ENCODE peak calls at places on chromosomes 3 and 15, in ten cellular contexts. L, E, A, U, Y, F, S, P, D and I are unnamed samples.

GRCh38 chr3:185701891-185702563 is 115.9 kb downstream of the SENP2 start:
- ATAC-seq in L (no peak), E (no peak), A (no peak), U (no peak), Y (no peak), F (no peak), S (no peak), P (peak; percentile 75), D (no peak), I (no peak)

GRCh38 chr3:60161334-60161733 is 1089.9 kb downstream of the FHIT start:
- ATAC-seq in L (no peak), E (no peak), A (no peak), U (no peak), Y (no peak), F (no peak), S (no peak), P (no peak), D (no peak), I (no peak)

GRCh38 chr3:170966495-170966894 is 58.1 kb upstream of the EIF5A2 start:
- ATAC-seq in L (no peak), E (no peak), A (no peak), U (no peak), Y (no peak), F (no peak), S (no peak), P (peak; percentile 45), D (no peak), I (no peak)

GRCh38 chr15:29844290-29844903 is 22.1 kb upstream of the TJP1 start:
- ATAC-seq in L (peak; percentile 43), E (peak; percentile 69), A (no peak), U (no peak), Y (no peak), F (no peak), S (no peak), P (no peak), D (no peak), I (no peak)

GRCh38 chr3:38793721-38794120 is 22.3 kb downstream of the SCN10A start:
- ATAC-seq in L (no peak), E (no peak), A (no peak), U (no peak), Y (no peak), F (no peak), S (no peak), P (no peak), D (no peak), I (no peak)

GRCh38 chr15:63986751-63987341 is 59.4 kb downstream of the DAPK2 start:
- ATAC-seq in L (no peak), E (no peak), A (no peak), U (no peak), Y (no peak), F (peak; percentile 3), S (no peak), P (no peak), D (no peak), I (peak; percentile 22)

GRCh38 chr3:101279765-101280385 is 40.5 kb downstream of the IMPG2 start:
- ATAC-seq in L (no peak), E (no peak), A (no peak), U (no peak), Y (no peak), F (peak; percentile 83), S (no peak), P (no peak), D (no peak), I (no peak)

GRCh38 chr3:138383715-138384114 is 35.3 kb downstream of the MRAS start:
- ATAC-seq in L (no peak), E (no peak), A (no peak), U (no peak), Y (no peak), F (no peak), S (no peak), P (no peak), D (no peak), I (no peak)

GRCh38 chr3:4290272-4290893 is 12.8 kb upstream of the SETMAR start:
- ATAC-seq in L (no peak), E (peak; percentile 69), A (peak; percentile 74), U (peak; percentile 90), Y (no peak), F (peak; percentile 87), S (peak; percentile 81), P (peak; percentile 79), D (peak; percentile 61), I (no peak)

DNA sequence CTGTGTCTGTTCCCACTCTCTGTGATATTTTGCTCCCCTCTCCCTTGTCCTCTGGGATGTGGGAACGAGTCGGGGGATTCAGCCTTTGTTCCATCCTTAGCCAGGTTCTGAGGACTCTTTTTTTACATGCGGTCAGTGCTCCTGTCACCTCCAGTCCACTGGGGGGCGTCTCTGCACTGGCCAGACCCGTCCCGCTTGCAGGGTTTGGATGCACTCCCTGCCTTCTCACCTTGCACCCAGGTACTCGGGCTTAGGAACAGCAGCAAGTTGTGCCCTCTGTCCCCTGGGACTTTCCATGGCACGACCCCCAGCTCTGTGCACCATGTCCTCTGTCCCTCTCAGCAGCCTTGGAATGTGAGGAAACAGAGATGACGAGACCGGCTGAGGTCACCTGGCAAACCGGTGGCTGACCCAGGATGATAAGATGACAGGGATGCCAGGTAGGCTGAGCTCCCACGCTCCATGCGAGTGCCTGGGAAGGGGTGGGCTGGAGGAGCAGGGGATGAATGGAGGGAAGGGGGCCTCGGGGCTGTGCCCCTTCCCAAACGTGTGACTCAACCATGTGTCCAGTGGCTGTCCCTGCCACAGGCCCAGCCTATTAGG is 27.3 kb upstream of the FGD5 start:
- ATAC-seq in L (peak; percentile 72), E (peak; percentile 98), A (peak; percentile 78), U (peak; percentile 59), Y (peak; percentile 76), F (peak; percentile 87), S (no peak), P (peak; percentile 80), D (peak; percentile 73), I (peak; percentile 47)
- TF ChIP-seq CTCF in L (peak; percentile 80), E (peak; percentile 88), A (peak; percentile 73), U (peak; percentile 67), Y (peak; percentile 70), F (peak; percentile 34), S (no peak), P (peak; percentile 36), D (peak; percentile 78), I (peak; percentile 35)

DNA sequence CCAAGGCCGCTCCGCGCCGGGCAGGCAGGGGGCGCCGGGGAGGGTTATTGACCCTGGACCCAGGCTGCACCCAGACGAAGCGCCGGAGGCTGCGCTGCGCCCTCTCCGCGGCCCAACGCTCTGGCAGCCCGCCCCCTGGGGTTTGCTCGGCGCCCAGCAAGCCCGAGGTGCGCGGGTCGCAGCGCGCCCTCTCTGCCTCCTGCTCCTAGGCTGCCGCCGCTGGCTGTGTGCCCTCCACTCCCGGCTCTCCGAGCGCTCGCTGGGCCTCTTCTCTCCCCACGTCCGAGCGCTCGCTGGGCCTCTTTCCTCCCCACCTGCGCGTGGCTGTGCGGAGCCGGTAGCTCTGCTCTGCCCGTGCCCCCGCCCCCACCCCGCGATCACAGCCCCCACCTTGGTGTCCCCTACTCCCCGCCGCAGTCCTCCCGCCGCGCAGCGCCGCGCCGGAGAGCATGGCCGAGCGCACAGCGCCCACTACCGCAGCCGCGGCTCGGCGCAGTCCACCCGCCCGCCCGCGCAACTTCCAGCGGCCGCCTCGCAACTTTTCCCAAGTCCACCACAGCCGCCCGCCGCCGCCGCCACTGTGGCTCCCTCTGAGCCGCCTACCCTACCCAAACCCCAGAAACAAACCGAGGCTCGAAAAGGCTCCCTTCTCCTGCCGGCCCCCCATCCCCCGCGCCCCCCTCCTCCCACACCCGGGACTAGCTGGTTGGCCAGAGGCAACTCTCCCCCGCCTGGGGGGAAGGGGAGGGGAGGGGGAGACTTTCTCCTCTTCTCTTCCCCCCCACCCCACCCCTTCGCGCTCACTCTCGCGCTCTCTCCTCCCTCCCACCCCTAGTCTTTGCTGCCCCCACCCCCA is 1.1 kb downstream of the MECOM start:
- ATAC-seq in L (peak; percentile 92), E (peak; percentile 82), A (peak; percentile 84), U (peak; percentile 74), Y (peak; percentile 88), F (peak; percentile 67), S (peak; percentile 65), P (peak; percentile 68), D (peak; percentile 78), I (peak; percentile 81)
- TF ChIP-seq CTCF in L (peak; percentile 62), E (peak; percentile 35), A (peak; percentile 62), U (peak; percentile 17), Y (peak; percentile 64), F (peak; percentile 41), S (no peak), P (peak; percentile 41), D (peak; percentile 45), I (peak; percentile 59)

GRCh38 chr15:85858586-85859375 is 64.1 kb upstream of the KLHL25 start:
- ATAC-seq in L (peak; percentile 80), E (peak; percentile 97), A (peak; percentile 89), U (peak; percentile 87), Y (peak; percentile 86), F (peak; percentile 95), S (peak; percentile 89), P (peak; percentile 92), D (peak; percentile 87), I (peak; percentile 60)
- TF ChIP-seq CTCF in L (peak; percentile 66), E (peak; percentile 86), A (peak; percentile 84), U (peak; percentile 44), Y (peak; percentile 63), F (peak; percentile 78), S (peak; percentile 83), P (peak; percentile 75), D (peak; percentile 87), I (peak; percentile 66)

DNA sequence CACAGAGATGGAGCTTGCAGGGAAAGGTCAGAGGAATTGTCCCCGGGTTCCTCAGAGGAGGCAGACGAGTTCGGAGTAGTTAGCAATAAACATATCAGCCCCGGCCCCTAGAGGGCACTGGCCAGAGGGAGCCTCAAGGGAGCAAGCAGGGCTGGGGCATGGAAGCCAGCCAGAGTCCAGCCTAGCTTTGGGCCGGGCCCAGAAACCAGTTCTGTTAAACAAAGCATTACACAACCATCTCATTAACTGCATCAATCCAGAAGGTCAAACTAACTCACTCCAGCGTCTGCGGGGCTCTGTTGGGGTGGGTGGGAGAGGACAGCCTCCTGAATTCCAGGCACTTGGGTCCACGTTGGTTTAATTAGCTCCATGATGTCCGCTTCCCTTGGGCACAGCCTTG is 41.0 kb upstream of the IREB2 start:
- ATAC-seq in L (peak; percentile 74), E (peak; percentile 87), A (peak; percentile 91), U (no peak), Y (peak; percentile 59), F (peak; percentile 89), S (no peak), P (peak; percentile 98), D (peak; percentile 58), I (peak; percentile 89)
- TF ChIP-seq CTCF in L (peak; percentile 32), E (peak; percentile 57), A (peak; percentile 39), U (no peak), Y (no peak), F (no peak), S (no peak), P (peak; percentile 47), D (peak; percentile 26), I (peak; percentile 45)